ENCODE peak calls at places on chromosomes 12 and 14, in nine cellular contexts. One of them, this sample, is unnamed.
A peak's percentile ranks its signal among the peaks of the same experiment; 100 is the strongest.

GRCh38 chr12:62128186-62128965 is 131.8 kb upstream of the USP15 start:
- DNase-seq in SJSA1: no peak
- DNase-seq in tibial artery: no peak
- DNase-seq in heart left ventricle: no peak
- DNase-seq in mesenchymal stem cell: no peak
- DNase-seq in GM23248: no peak
- DNase-seq in AG04450: no peak
- DNase-seq in ovary: no peak
- DNase-seq in neuronal stem cell: no peak
- DNase-seq in this sample: no peak

GRCh38 chr12:12039897-12040296 is 30.8 kb upstream of the BCL2L14 start:
- DNase-seq in SJSA1: no peak
- DNase-seq in neuronal stem cell: no peak
- DNase-seq in mesenchymal stem cell: no peak
- DNase-seq in GM23248: no peak
- DNase-seq in AG04450: no peak
- DNase-seq in heart left ventricle: no peak
- DNase-seq in tibial artery: no peak
- DNase-seq in ovary: no peak
- DNase-seq in this sample: no peak

GRCh38 chr14:67557118-67557517 is 24.0 kb downstream of the PLEKHH1 start:
- DNase-seq in ovary: no peak
- DNase-seq in neuronal stem cell: no peak
- DNase-seq in heart left ventricle: no peak
- DNase-seq in GM23248: no peak
- DNase-seq in tibial artery: no peak
- DNase-seq in mesenchymal stem cell: peak; percentile 53
- DNase-seq in SJSA1: no peak
- DNase-seq in AG04450: no peak
- DNase-seq in this sample: peak; percentile 18

GRCh38 chr12:41460906-41461305 is 272.8 kb downstream of the PDZRN4 start:
- DNase-seq in neuronal stem cell: no peak
- DNase-seq in GM23248: no peak
- DNase-seq in AG04450: no peak
- DNase-seq in tibial artery: no peak
- DNase-seq in ovary: no peak
- DNase-seq in mesenchymal stem cell: peak; percentile 6
- DNase-seq in heart left ventricle: no peak
- DNase-seq in SJSA1: no peak
- DNase-seq in this sample: no peak

GRCh38 chr12:104132351-104132956 is 5.6 kb downstream of the NFYB start:
- DNase-seq in SJSA1: no peak
- DNase-seq in ovary: no peak
- DNase-seq in mesenchymal stem cell: no peak
- DNase-seq in tibial artery: no peak
- DNase-seq in GM23248: no peak
- DNase-seq in AG04450: no peak
- DNase-seq in heart left ventricle: peak; percentile 35
- DNase-seq in neuronal stem cell: no peak
- DNase-seq in this sample: no peak

GRCh38 chr14:95044463-95045254 is 112.7 kb downstream of the DICER1 start:
- DNase-seq in GM23248: no peak
- DNase-seq in ovary: no peak
- DNase-seq in mesenchymal stem cell: no peak
- DNase-seq in AG04450: no peak
- DNase-seq in SJSA1: no peak
- DNase-seq in neuronal stem cell: no peak
- DNase-seq in tibial artery: no peak
- DNase-seq in heart left ventricle: no peak
- DNase-seq in this sample: no peak

GRCh38 chr14:105311838-105312237 is 2.7 kb upstream of the PACS2 start:
- DNase-seq in mesenchymal stem cell: no peak
- DNase-seq in tibial artery: no peak
- DNase-seq in neuronal stem cell: no peak
- DNase-seq in GM23248: no peak
- DNase-seq in heart left ventricle: no peak
- DNase-seq in SJSA1: no peak
- DNase-seq in ovary: no peak
- DNase-seq in AG04450: no peak
- DNase-seq in this sample: no peak

GRCh38 chr12:48329199-48329939 is 21.4 kb downstream of the ZNF641 start:
- DNase-seq in SJSA1: no peak
- DNase-seq in mesenchymal stem cell: no peak
- DNase-seq in heart left ventricle: no peak
- DNase-seq in ovary: no peak
- DNase-seq in tibial artery: no peak
- DNase-seq in neuronal stem cell: no peak
- DNase-seq in GM23248: no peak
- DNase-seq in AG04450: no peak
- DNase-seq in this sample: no peak

GRCh38 chr14:57865066-57865449 is 834 bp downstream of the SLC35F4 start:
- DNase-seq in AG04450: no peak
- DNase-seq in ovary: peak; percentile 9
- DNase-seq in tibial artery: no peak
- DNase-seq in GM23248: no peak
- DNase-seq in neuronal stem cell: no peak
- DNase-seq in mesenchymal stem cell: no peak
- DNase-seq in heart left ventricle: no peak
- DNase-seq in SJSA1: no peak
- DNase-seq in this sample: no peak

GRCh38 chr12:8629486-8630033 is 16.9 kb upstream of the AICDA start:
- DNase-seq in GM23248: peak; percentile 72
- DNase-seq in tibial artery: no peak
- DNase-seq in mesenchymal stem cell: peak; percentile 54
- DNase-seq in neuronal stem cell: no peak
- DNase-seq in SJSA1: peak; percentile 9
- DNase-seq in heart left ventricle: no peak
- DNase-seq in ovary: no peak
- DNase-seq in AG04450: no peak
- DNase-seq in this sample: peak; percentile 72

GRCh38 chr12:69910739-69911138 is 85.7 kb downstream of the MYRFL start:
- DNase-seq in neuronal stem cell: no peak
- DNase-seq in heart left ventricle: no peak
- DNase-seq in GM23248: no peak
- DNase-seq in ovary: no peak
- DNase-seq in mesenchymal stem cell: no peak
- DNase-seq in tibial artery: no peak
- DNase-seq in AG04450: no peak
- DNase-seq in SJSA1: no peak
- DNase-seq in this sample: no peak

GRCh38 chr12:105235299-105235746 is 651 bp downstream of the APPL2 start:
- DNase-seq in heart left ventricle: no peak
- DNase-seq in ovary: no peak
- DNase-seq in GM23248: peak; percentile 69
- DNase-seq in neuronal stem cell: no peak
- DNase-seq in AG04450: no peak
- DNase-seq in SJSA1: no peak
- DNase-seq in mesenchymal stem cell: peak; percentile 38
- DNase-seq in tibial artery: no peak
- DNase-seq in this sample: no peak

GRCh38 chr12:32583535-32583934 is 95.6 kb upstream of the DNM1L start:
- DNase-seq in ovary: no peak
- DNase-seq in GM23248: peak; percentile 68
- DNase-seq in tibial artery: no peak
- DNase-seq in mesenchymal stem cell: peak; percentile 72
- DNase-seq in heart left ventricle: no peak
- DNase-seq in neuronal stem cell: no peak
- DNase-seq in SJSA1: no peak
- DNase-seq in AG04450: peak; percentile 46
- DNase-seq in this sample: peak; percentile 57

GRCh38 chr12:93518725-93519124 is 51.4 kb downstream of the MRPL42 start:
- DNase-seq in tibial artery: no peak
- DNase-seq in AG04450: peak; percentile 38
- DNase-seq in SJSA1: no peak
- DNase-seq in ovary: no peak
- DNase-seq in neuronal stem cell: no peak
- DNase-seq in GM23248: peak; percentile 58
- DNase-seq in heart left ventricle: no peak
- DNase-seq in mesenchymal stem cell: peak; percentile 42
- DNase-seq in this sample: peak; percentile 65

GRCh38 chr12:102702447-102703114 is 214.5 kb downstream of the PAH start:
- DNase-seq in mesenchymal stem cell: peak; percentile 65
- DNase-seq in GM23248: peak; percentile 67
- DNase-seq in AG04450: peak; percentile 27
- DNase-seq in SJSA1: peak; percentile 56
- DNase-seq in ovary: peak; percentile 34
- DNase-seq in neuronal stem cell: peak; percentile 40
- DNase-seq in tibial artery: peak; percentile 62
- DNase-seq in heart left ventricle: peak; percentile 15
- DNase-seq in this sample: peak; percentile 22

DNA sequence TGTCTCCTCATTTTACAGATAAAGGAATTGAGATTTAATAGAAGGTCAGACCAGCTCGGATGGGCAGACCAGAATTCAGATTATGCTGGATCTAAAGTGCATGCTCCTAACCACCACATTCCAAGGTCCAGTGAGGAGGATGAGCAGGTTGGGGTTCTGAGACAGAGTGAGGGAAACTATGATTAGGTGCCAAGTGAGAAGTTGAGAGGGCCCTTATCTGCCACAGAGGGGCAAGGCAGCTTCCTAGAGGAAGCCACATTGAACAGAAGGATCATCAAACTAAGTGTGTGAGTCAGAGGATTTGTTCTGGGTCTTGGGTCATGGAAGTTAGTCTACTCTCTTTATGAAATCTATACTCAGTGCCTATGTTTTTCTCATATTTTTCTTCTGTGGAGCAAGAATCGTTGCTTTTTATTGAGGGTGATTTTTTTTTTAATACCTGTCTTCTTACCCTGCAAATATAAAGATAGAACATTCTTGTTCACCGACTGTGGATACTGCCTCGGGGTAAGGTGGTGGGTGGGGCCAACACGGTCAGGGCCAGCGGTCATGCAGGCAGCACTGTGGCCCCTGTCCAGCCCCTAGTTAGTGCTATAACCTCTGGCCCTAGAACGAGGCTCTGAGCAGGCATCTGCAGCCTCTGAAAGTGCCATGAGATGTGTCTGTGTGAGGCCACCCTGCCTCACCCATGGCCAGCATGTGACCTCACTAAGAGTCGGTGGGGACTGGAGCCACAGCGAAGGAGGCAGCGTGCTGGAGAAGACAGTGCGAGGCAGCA is 55.6 kb upstream of the PTHLH start:
- DNase-seq in AG04450: no peak
- DNase-seq in SJSA1: no peak
- DNase-seq in tibial artery: no peak
- DNase-seq in heart left ventricle: no peak
- DNase-seq in mesenchymal stem cell: no peak
- DNase-seq in neuronal stem cell: no peak
- DNase-seq in GM23248: peak; percentile 29
- DNase-seq in ovary: no peak
- DNase-seq in this sample: peak; percentile 48
- H3K4me3 ChIP-seq in AG04450: no peak overlapping the region
- H3K4me3 ChIP-seq in SJSA1: no peak overlapping the region
- H3K4me3 ChIP-seq in tibial artery: no peak overlapping the region
- H3K4me3 ChIP-seq in heart left ventricle: no peak overlapping the region
- H3K4me3 ChIP-seq in mesenchymal stem cell: no peak overlapping the region
- H3K4me3 ChIP-seq in neuronal stem cell: no peak overlapping the region
- H3K4me3 ChIP-seq in GM23248: no peak overlapping the region
- H3K4me3 ChIP-seq in ovary: no peak overlapping the region
- H3K4me3 ChIP-seq in this sample: no peak overlapping the region

GRCh38 chr14:85580536-85581165 is 50.7 kb downstream of the FLRT2 start:
- DNase-seq in neuronal stem cell: no peak
- DNase-seq in GM23248: no peak
- DNase-seq in ovary: no peak
- DNase-seq in AG04450: no peak
- DNase-seq in heart left ventricle: no peak
- DNase-seq in SJSA1: no peak
- DNase-seq in tibial artery: no peak
- DNase-seq in mesenchymal stem cell: no peak
- DNase-seq in this sample: peak; percentile 45
- H3K4me3 ChIP-seq in neuronal stem cell: no peak overlapping the region
- H3K4me3 ChIP-seq in GM23248: no peak overlapping the region
- H3K4me3 ChIP-seq in ovary: no peak overlapping the region
- H3K4me3 ChIP-seq in AG04450: no peak overlapping the region
- H3K4me3 ChIP-seq in heart left ventricle: no peak overlapping the region
- H3K4me3 ChIP-seq in SJSA1: no peak overlapping the region
- H3K4me3 ChIP-seq in tibial artery: no peak overlapping the region
- H3K4me3 ChIP-seq in mesenchymal stem cell: no peak overlapping the region
- H3K4me3 ChIP-seq in this sample: peak overlapping the region; percentile 42

DNA sequence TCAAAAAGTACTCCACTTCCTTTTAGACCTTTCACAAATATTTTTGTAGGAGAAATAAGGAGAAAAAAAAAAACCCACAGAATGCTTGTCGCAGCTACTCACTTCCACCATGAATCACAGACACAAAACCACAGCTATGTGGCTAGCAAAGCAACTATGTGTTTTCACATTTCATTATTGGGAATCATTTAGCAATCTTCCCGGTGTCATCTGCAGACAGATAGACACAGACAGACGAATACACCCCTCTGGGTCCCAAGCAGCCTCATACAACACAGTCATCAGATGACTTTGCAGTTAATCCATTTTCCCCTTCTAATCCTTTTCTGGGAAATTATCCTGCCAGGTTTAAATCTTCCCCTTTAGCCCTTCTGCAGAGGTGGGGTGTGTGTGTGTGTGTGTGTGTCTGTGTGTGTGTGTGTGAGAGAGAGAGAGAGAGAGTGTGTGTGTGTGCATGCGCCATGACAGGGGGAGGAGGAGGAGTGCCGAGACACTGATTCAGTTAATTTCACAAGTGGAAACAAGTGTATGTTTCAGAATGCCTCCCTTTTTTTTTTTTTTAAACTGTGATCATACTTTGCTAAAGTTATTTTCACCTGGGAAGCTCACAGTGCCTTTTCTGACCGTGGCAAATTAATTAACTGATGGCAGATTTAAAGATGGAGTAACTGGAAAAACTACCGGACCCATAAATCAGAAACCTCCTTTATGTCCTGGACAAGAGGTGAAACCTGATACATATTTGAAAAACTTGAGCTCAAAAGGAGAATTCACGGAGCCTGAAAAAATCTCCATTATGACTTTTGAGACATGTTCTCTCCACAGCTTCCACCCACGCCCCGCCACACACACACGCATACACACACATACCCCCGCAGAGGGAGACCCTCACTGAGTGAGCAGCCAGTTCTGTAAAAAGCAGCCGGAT is 39.9 kb downstream of the LTBP2 start:
- DNase-seq in heart left ventricle: no peak
- DNase-seq in SJSA1: peak; percentile 97
- DNase-seq in mesenchymal stem cell: peak; percentile 100
- DNase-seq in tibial artery: peak; percentile 54
- DNase-seq in GM23248: peak; percentile 98
- DNase-seq in AG04450: peak; percentile 97
- DNase-seq in neuronal stem cell: no peak
- DNase-seq in ovary: no peak
- DNase-seq in this sample: peak; percentile 100
- H3K4me3 ChIP-seq in heart left ventricle: no peak overlapping the region
- H3K4me3 ChIP-seq in SJSA1: peak overlapping the region; percentile 12
- H3K4me3 ChIP-seq in mesenchymal stem cell: peak overlapping the region; percentile 56
- H3K4me3 ChIP-seq in tibial artery: peak overlapping the region; percentile 18
- H3K4me3 ChIP-seq in GM23248: peak overlapping the region; percentile 36
- H3K4me3 ChIP-seq in AG04450: peak overlapping the region; percentile 54
- H3K4me3 ChIP-seq in neuronal stem cell: peak overlapping the region; percentile 49
- H3K4me3 ChIP-seq in ovary: peak overlapping the region; percentile 8
- H3K4me3 ChIP-seq in this sample: peak overlapping the region; percentile 47

DNA sequence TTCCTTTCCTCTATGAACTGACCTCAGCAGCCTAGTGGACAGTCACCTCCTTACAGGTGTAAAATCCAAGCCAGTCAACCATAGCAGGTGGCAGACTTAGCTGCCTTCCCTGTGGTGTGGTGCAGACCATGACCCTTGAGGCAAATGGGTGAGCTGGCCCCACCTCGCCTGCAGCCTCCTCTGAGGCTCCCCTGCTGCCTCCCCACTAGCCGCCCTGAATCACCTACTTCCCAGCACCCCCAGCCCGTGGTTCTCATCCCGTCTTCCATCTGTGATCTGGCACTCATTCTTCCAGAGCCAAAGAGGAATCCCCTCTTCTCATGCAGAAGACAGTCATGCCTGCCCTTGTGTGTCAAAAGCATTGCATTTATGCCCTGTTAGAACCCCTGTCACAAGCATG is 34.4 kb upstream of the TSPAN9 start:
- DNase-seq in heart left ventricle: no peak
- DNase-seq in GM23248: no peak
- DNase-seq in SJSA1: no peak
- DNase-seq in neuronal stem cell: no peak
- DNase-seq in tibial artery: no peak
- DNase-seq in AG04450: no peak
- DNase-seq in ovary: no peak
- DNase-seq in mesenchymal stem cell: no peak
- DNase-seq in this sample: no peak
- H3K4me3 ChIP-seq in heart left ventricle: no peak overlapping the region
- H3K4me3 ChIP-seq in GM23248: no peak overlapping the region
- H3K4me3 ChIP-seq in SJSA1: no peak overlapping the region
- H3K4me3 ChIP-seq in neuronal stem cell: no peak overlapping the region
- H3K4me3 ChIP-seq in tibial artery: no peak overlapping the region
- H3K4me3 ChIP-seq in AG04450: no peak overlapping the region
- H3K4me3 ChIP-seq in ovary: no peak overlapping the region
- H3K4me3 ChIP-seq in mesenchymal stem cell: no peak overlapping the region
- H3K4me3 ChIP-seq in this sample: no peak overlapping the region

This sample was measured in astrocyte.